ENCODE peak calls at places on chromosome 2, in ten cellular contexts. E is GM23338, M is fibroblast of lung, T is left lung, O is IMR-90, F is WTC11, U is foreskin keratinocyte, D is astrocyte of the spinal cord, V is heart right ventricle, C is PC-9. H is an unnamed sample.

GRCh38 chr2:44829771-44830170 is 111.7 kb upstream of the SIX3 start:
- DNase-seq in E (no peak), M (no peak), T (no peak), O (no peak), F (no peak), U (no peak), D (no peak), V (no peak), C (no peak), H (no peak)

GRCh38 chr2:27622921-27623384 is 5.9 kb downstream of the CCDC121 start:
- DNase-seq in E (peak), M (peak), T (no peak), O (peak), F (no peak), U (peak), D (peak), V (no peak), C (no peak), H (no peak)

GRCh38 chr2:64105676-64106461 is 38.4 kb downstream of the PELI1 start:
- DNase-seq in E (no peak), M (no peak), T (no peak), O (no peak), F (no peak), U (no peak), D (peak), V (no peak), C (no peak), H (no peak)

GRCh38 chr2:136764397-136765255 is 719 bp upstream of the THSD7B start:
- DNase-seq in E (peak), M (no peak), T (no peak), O (no peak), F (peak), U (no peak), D (no peak), V (no peak), C (no peak), H (peak)

GRCh38 chr2:113858764-113859163 is 31.1 kb upstream of the ACTR3 start:
- DNase-seq in E (no peak), M (peak), T (no peak), O (peak), F (no peak), U (peak), D (peak), V (no peak), C (peak), H (no peak)

GRCh38 chr2:143778981-143779380 is 649.8 kb downstream of the ARHGAP15 start:
- DNase-seq in E (peak), M (no peak), T (no peak), O (peak), F (no peak), U (no peak), D (peak), V (no peak), C (no peak), H (peak)

GRCh38 chr2:455046-455705 is 167.3 kb upstream of the ALKAL2 start:
- DNase-seq in E (no peak), M (no peak), T (no peak), O (no peak), F (no peak), U (no peak), D (no peak), V (no peak), C (no peak), H (no peak)

GRCh38 chr2:192267484-192267883 is 72.8 kb upstream of the TMEFF2 start:
- DNase-seq in E (no peak), M (peak), T (no peak), O (peak), F (no peak), U (peak), D (peak), V (no peak), C (no peak), H (no peak)

GRCh38 chr2:168748461-168748860 is 54.0 kb upstream of the NOSTRIN start:
- DNase-seq in E (no peak), M (no peak), T (no peak), O (no peak), F (no peak), U (no peak), D (no peak), V (no peak), C (no peak), H (no peak)

DNA sequence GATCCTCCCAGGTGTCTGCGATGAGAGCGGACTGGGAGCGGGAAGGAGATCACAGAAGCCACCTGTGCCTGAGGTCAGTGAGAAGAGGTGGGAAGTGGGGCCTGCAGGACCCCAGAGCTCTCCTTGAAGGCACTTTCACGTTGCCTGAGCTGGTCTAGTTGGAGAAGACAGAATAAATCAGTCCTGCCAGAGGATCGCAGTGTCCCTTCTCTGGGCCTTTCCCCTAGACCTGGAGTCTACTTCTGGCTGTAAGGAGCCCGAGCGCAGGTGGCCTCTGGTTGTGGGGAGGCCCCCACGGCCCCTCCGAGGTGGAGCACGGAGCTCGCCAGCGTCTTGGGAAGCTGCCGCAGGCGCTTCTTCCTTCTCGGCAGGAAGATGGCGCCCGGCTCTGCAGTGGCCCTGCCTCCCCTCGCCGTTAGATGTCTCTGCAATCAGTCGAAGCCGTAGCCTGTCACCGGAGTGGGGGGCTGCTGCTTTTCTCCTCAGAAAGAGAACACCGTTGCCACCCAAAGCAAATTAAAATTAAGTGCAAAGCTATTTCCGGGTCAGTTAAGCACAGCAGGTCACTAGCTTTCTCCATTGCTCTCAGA is 212.0 kb upstream of the MYT1L start:
- DNase-seq in E (peak), M (no peak), T (no peak), O (no peak), F (peak), U (no peak), D (no peak), V (no peak), C (no peak), H (peak)
- TF ChIP-seq CTCF in E (peak), M (no peak), T (no peak), O (no peak), F (no peak), U (no peak), D (no peak), V (no peak), C (no peak), H (peak)

GRCh38 chr2:58595714-58596113 is 354.6 kb upstream of the FANCL start:
- DNase-seq in E (no peak), M (peak), T (no peak), O (no peak), F (no peak), U (no peak), D (no peak), V (no peak), C (no peak), H (no peak)

GRCh38 chr2:58598171-58598570 is 357.0 kb upstream of the FANCL start:
- DNase-seq in E (no peak), M (no peak), T (no peak), O (no peak), F (no peak), U (no peak), D (no peak), V (no peak), C (no peak), H (no peak)

GRCh38 chr2:58594762-58595161 is 353.6 kb upstream of the FANCL start:
- DNase-seq in E (no peak), M (no peak), T (no peak), O (no peak), F (no peak), U (no peak), D (no peak), V (no peak), C (no peak), H (no peak)

GRCh38 chr2:58594175-58594574 is 353.1 kb upstream of the FANCL start:
- DNase-seq in E (peak), M (no peak), T (no peak), O (no peak), F (peak), U (no peak), D (no peak), V (no peak), C (no peak), H (peak)
- TF ChIP-seq CTCF in E (peak), M (peak), T (no peak), O (no peak), F (no peak), U (peak), D (peak), V (no peak), C (no peak), H (peak)

GRCh38 chr2:141906673-141907072 is 224.1 kb downstream of the LRP1B start:
- DNase-seq in E (no peak), M (no peak), T (no peak), O (no peak), F (no peak), U (peak), D (no peak), V (no peak), C (no peak), H (no peak)

DNA sequence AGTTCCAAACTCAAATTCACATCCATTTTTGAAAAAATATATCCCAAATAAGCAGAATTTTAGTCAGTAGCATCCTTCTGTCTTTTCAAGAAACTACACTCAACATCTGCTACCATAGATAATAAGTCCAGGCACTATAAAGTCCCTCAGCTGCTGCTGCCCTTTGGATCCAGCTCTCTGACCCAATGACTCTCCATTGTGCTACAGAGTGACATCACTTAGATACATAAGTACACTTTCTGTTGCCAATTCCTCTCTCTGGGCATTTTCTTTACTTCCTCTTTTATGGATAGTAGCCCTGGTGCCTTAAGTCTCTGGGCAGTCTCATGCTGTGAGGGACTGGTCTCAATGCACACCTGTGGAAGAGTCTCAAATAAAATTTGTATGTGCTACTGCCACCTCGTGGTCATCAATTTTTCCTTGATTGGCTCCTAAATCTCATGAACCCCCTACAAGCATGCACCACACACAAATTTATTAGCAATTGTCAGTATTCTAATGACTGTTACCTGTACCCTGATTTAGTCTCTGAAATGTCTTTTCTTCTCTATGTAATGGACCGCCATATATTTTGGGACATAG is 219.2 kb downstream of the LRP1B start:
- DNase-seq in E (peak), M (peak), T (no peak), O (peak), F (peak), U (no peak), D (peak), V (no peak), C (no peak), H (peak)
- TF ChIP-seq CTCF in E (peak), M (no peak), T (no peak), O (peak), F (no peak), U (peak), D (peak), V (no peak), C (peak), H (peak)

GRCh38 chr2:69917854-69918253 is 2.9 kb downstream of the MXD1 start:
- DNase-seq in E (no peak), M (peak), T (no peak), O (peak), F (no peak), U (peak), D (peak), V (no peak), C (peak), H (no peak)

GRCh38 chr2:69915050-69915945 is at the start of gene MXD1:
- DNase-seq in E (peak), M (no peak), T (peak), O (no peak), F (peak), U (no peak), D (no peak), V (no peak), C (no peak), H (peak)

GRCh38 chr2:69911985-69912563 is 2.8 kb upstream of the MXD1 start:
- DNase-seq in E (peak), M (peak), T (no peak), O (peak), F (no peak), U (no peak), D (peak), V (no peak), C (peak), H (no peak)

GRCh38 chr2:69916151-69916550 is 1.2 kb downstream of the MXD1 start:
- DNase-seq in E (no peak), M (no peak), T (no peak), O (peak), F (no peak), U (no peak), D (no peak), V (no peak), C (no peak), H (no peak)

DNA sequence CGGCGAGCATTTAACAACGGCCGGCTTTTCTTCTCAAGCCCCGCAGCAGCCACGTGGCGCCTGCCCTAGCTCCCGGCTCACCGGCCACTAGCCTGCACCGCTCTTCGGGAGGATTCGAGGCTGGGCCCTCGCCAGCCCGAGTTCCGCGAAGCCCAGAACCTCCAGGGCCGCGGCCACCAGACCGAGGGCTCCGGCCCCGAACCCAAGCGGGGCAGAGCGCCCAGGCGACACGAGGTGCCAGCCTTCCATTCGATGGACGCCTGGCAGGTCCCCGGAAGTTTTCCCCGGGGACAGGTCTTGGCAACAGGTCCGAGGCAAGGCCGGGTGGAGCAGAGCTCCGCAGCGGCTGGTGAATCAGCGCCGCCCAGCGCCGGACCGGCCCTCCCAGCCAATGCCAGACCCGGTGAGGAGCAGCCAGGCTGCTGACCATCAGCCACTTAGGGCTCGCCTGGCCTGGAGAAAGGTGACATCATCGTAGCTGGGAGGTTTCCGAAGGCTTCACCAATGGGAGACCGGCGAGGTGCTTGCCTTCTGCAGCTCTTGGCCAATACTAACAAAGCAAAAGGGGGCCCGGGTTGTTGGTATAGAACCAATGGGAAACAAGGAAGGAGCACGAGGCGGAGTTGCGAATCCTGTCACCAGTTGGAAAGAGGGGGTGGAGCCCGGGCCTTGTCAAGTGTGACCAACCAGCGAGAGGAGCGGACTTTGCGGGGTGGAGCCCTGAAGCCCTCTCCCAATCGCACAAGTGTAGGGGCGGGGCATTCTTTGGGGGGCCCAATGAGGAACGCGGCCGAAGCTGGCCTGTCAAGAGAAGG is 467 bp upstream of the MXD1 start:
- DNase-seq in E (peak), M (peak), T (peak), O (peak), F (peak), U (peak), D (peak), V (peak), C (peak), H (peak)
- TF ChIP-seq CTCF in E (peak), M (no peak), T (no peak), O (no peak), F (no peak), U (peak), D (peak), V (no peak), C (peak), H (peak)

H was measured in H9.